ENCODE peak calls at places on chromosomes 2 and 18, in eight cellular contexts. One of them, this sample, is unnamed.

GRCh38 chr2:170006592-170007327 is 171.2 kb upstream of the MYO3B start:
- DNase-seq in WERI-Rb-1: no peak
- DNase-seq in RWPE1: no peak
- DNase-seq in tibial artery: no peak
- DNase-seq in left lung: no peak
- DNase-seq in CD4-positive, alpha-beta memory T cell: no peak
- DNase-seq in left ventricle myocardium inferior: no peak
- DNase-seq in cardiac muscle cell: no peak
- DNase-seq in this sample: no peak

GRCh38 chr2:70994445-70995226 is at the start of gene TEX261:
- DNase-seq in tibial artery: peak
- DNase-seq in left ventricle myocardium inferior: peak
- DNase-seq in RWPE1: peak
- DNase-seq in CD4-positive, alpha-beta memory T cell: peak
- DNase-seq in cardiac muscle cell: peak
- DNase-seq in left lung: peak
- DNase-seq in WERI-Rb-1: peak
- DNase-seq in this sample: peak

GRCh38 chr2:193966590-193966989 is 1690.4 kb upstream of the SLC39A10 start:
- DNase-seq in CD4-positive, alpha-beta memory T cell: no peak
- DNase-seq in cardiac muscle cell: no peak
- DNase-seq in WERI-Rb-1: no peak
- DNase-seq in tibial artery: no peak
- DNase-seq in RWPE1: peak
- DNase-seq in left lung: no peak
- DNase-seq in left ventricle myocardium inferior: no peak
- DNase-seq in this sample: peak

GRCh38 chr2:33032245-33032644 is 85.5 kb downstream of the LTBP1 start:
- DNase-seq in left lung: no peak
- DNase-seq in CD4-positive, alpha-beta memory T cell: no peak
- DNase-seq in cardiac muscle cell: no peak
- DNase-seq in WERI-Rb-1: no peak
- DNase-seq in left ventricle myocardium inferior: no peak
- DNase-seq in tibial artery: no peak
- DNase-seq in RWPE1: no peak
- DNase-seq in this sample: no peak

GRCh38 chr2:203650860-203651613 is 55.4 kb upstream of the CD28 start:
- DNase-seq in tibial artery: no peak
- DNase-seq in cardiac muscle cell: no peak
- DNase-seq in left lung: no peak
- DNase-seq in WERI-Rb-1: no peak
- DNase-seq in CD4-positive, alpha-beta memory T cell: peak
- DNase-seq in left ventricle myocardium inferior: no peak
- DNase-seq in RWPE1: peak
- DNase-seq in this sample: no peak

GRCh38 chr2:21194828-21195227 is 71.1 kb downstream of the TDRD15 start:
- DNase-seq in cardiac muscle cell: no peak
- DNase-seq in WERI-Rb-1: peak
- DNase-seq in CD4-positive, alpha-beta memory T cell: no peak
- DNase-seq in left lung: no peak
- DNase-seq in RWPE1: no peak
- DNase-seq in left ventricle myocardium inferior: no peak
- DNase-seq in tibial artery: no peak
- DNase-seq in this sample: no peak

GRCh38 chr2:17606851-17607250 is 66.4 kb downstream of the VSNL1 start:
- DNase-seq in cardiac muscle cell: no peak
- DNase-seq in tibial artery: no peak
- DNase-seq in left lung: no peak
- DNase-seq in RWPE1: no peak
- DNase-seq in left ventricle myocardium inferior: no peak
- DNase-seq in WERI-Rb-1: no peak
- DNase-seq in CD4-positive, alpha-beta memory T cell: no peak
- DNase-seq in this sample: no peak

GRCh38 chr2:25363733-25364132 is 22.0 kb upstream of the DNMT3A start:
- DNase-seq in tibial artery: no peak
- DNase-seq in left ventricle myocardium inferior: no peak
- DNase-seq in RWPE1: no peak
- DNase-seq in left lung: no peak
- DNase-seq in WERI-Rb-1: no peak
- DNase-seq in cardiac muscle cell: no peak
- DNase-seq in CD4-positive, alpha-beta memory T cell: no peak
- DNase-seq in this sample: no peak

GRCh38 chr18:63320690-63321265 is 1.2 kb upstream of the BCL2 start:
- DNase-seq in left lung: peak
- DNase-seq in cardiac muscle cell: peak
- DNase-seq in CD4-positive, alpha-beta memory T cell: no peak
- DNase-seq in left ventricle myocardium inferior: peak
- DNase-seq in tibial artery: peak
- DNase-seq in RWPE1: no peak
- DNase-seq in WERI-Rb-1: peak
- DNase-seq in this sample: no peak

GRCh38 chr18:49697757-49698595 is 115.4 kb downstream of the ACAA2 start:
- DNase-seq in WERI-Rb-1: peak
- DNase-seq in RWPE1: no peak
- DNase-seq in left lung: no peak
- DNase-seq in left ventricle myocardium inferior: peak
- DNase-seq in tibial artery: no peak
- DNase-seq in CD4-positive, alpha-beta memory T cell: no peak
- DNase-seq in cardiac muscle cell: peak
- DNase-seq in this sample: no peak

GRCh38 chr18:30889582-30890301 is 152.8 kb downstream of the DSC3 start:
- DNase-seq in left lung: no peak
- DNase-seq in left ventricle myocardium inferior: no peak
- DNase-seq in cardiac muscle cell: peak
- DNase-seq in WERI-Rb-1: peak
- DNase-seq in tibial artery: no peak
- DNase-seq in CD4-positive, alpha-beta memory T cell: no peak
- DNase-seq in RWPE1: no peak
- DNase-seq in this sample: no peak

GRCh38 chr2:98948956-98949739 is 13.1 kb upstream of the CRACDL start:
- DNase-seq in WERI-Rb-1: no peak
- DNase-seq in CD4-positive, alpha-beta memory T cell: no peak
- DNase-seq in RWPE1: no peak
- DNase-seq in cardiac muscle cell: no peak
- DNase-seq in left ventricle myocardium inferior: no peak
- DNase-seq in tibial artery: no peak
- DNase-seq in left lung: no peak
- DNase-seq in this sample: no peak

GRCh38 chr18:22684268-22684667 is 248.9 kb upstream of the RBBP8 start:
- DNase-seq in WERI-Rb-1: no peak
- DNase-seq in left ventricle myocardium inferior: no peak
- DNase-seq in left lung: no peak
- DNase-seq in cardiac muscle cell: no peak
- DNase-seq in CD4-positive, alpha-beta memory T cell: no peak
- DNase-seq in tibial artery: no peak
- DNase-seq in RWPE1: no peak
- DNase-seq in this sample: no peak

GRCh38 chr2:67055387-67056304 is 341.5 kb upstream of the ETAA1 start:
- DNase-seq in cardiac muscle cell: no peak
- DNase-seq in CD4-positive, alpha-beta memory T cell: no peak
- DNase-seq in left lung: no peak
- DNase-seq in left ventricle myocardium inferior: no peak
- DNase-seq in WERI-Rb-1: no peak
- DNase-seq in tibial artery: no peak
- DNase-seq in RWPE1: no peak
- DNase-seq in this sample: peak

GRCh38 chr2:58435246-58435645 is 194.1 kb upstream of the FANCL start:
- DNase-seq in left ventricle myocardium inferior: no peak
- DNase-seq in WERI-Rb-1: no peak
- DNase-seq in cardiac muscle cell: no peak
- DNase-seq in RWPE1: no peak
- DNase-seq in tibial artery: no peak
- DNase-seq in left lung: no peak
- DNase-seq in CD4-positive, alpha-beta memory T cell: no peak
- DNase-seq in this sample: no peak

GRCh38 chr2:11370377-11371098 is 26.1 kb upstream of the ROCK2 start:
- DNase-seq in left lung: no peak
- DNase-seq in left ventricle myocardium inferior: no peak
- DNase-seq in WERI-Rb-1: no peak
- DNase-seq in tibial artery: no peak
- DNase-seq in cardiac muscle cell: no peak
- DNase-seq in CD4-positive, alpha-beta memory T cell: no peak
- DNase-seq in RWPE1: peak
- DNase-seq in this sample: no peak

GRCh38 chr2:230875347-230876315 is 10.9 kb downstream of the ITM2C start:
- DNase-seq in WERI-Rb-1: no peak
- DNase-seq in tibial artery: peak
- DNase-seq in RWPE1: no peak
- DNase-seq in CD4-positive, alpha-beta memory T cell: no peak
- DNase-seq in left lung: no peak
- DNase-seq in cardiac muscle cell: no peak
- DNase-seq in left ventricle myocardium inferior: no peak
- DNase-seq in this sample: no peak

GRCh38 chr2:214220251-214220650 is 190.6 kb upstream of the VWC2L start:
- DNase-seq in left lung: no peak
- DNase-seq in CD4-positive, alpha-beta memory T cell: no peak
- DNase-seq in left ventricle myocardium inferior: no peak
- DNase-seq in RWPE1: no peak
- DNase-seq in WERI-Rb-1: no peak
- DNase-seq in cardiac muscle cell: no peak
- DNase-seq in tibial artery: no peak
- DNase-seq in this sample: no peak

GRCh38 chr2:132915812-132916211 is 245.8 kb upstream of the LYPD1 start:
- DNase-seq in CD4-positive, alpha-beta memory T cell: no peak
- DNase-seq in left lung: no peak
- DNase-seq in tibial artery: no peak
- DNase-seq in RWPE1: no peak
- DNase-seq in left ventricle myocardium inferior: no peak
- DNase-seq in WERI-Rb-1: no peak
- DNase-seq in cardiac muscle cell: no peak
- DNase-seq in this sample: no peak

GRCh38 chr18:27954226-27954625 is 222.7 kb downstream of the CDH2 start:
- DNase-seq in left ventricle myocardium inferior: no peak
- DNase-seq in RWPE1: no peak
- DNase-seq in cardiac muscle cell: no peak
- DNase-seq in tibial artery: no peak
- DNase-seq in WERI-Rb-1: peak
- DNase-seq in left lung: no peak
- DNase-seq in CD4-positive, alpha-beta memory T cell: no peak
- DNase-seq in this sample: peak

GRCh38 chr2:233404227-233404626 is 49.9 kb downstream of the DGKD start:
- DNase-seq in CD4-positive, alpha-beta memory T cell: peak
- DNase-seq in RWPE1: no peak
- DNase-seq in left ventricle myocardium inferior: no peak
- DNase-seq in cardiac muscle cell: peak
- DNase-seq in tibial artery: no peak
- DNase-seq in WERI-Rb-1: peak
- DNase-seq in left lung: no peak
- DNase-seq in this sample: no peak

GRCh38 chr2:100980046-100980445 is 22.0 kb upstream of the RPL31 start:
- DNase-seq in left lung: no peak
- DNase-seq in tibial artery: no peak
- DNase-seq in RWPE1: no peak
- DNase-seq in CD4-positive, alpha-beta memory T cell: no peak
- DNase-seq in WERI-Rb-1: no peak
- DNase-seq in left ventricle myocardium inferior: no peak
- DNase-seq in cardiac muscle cell: no peak
- DNase-seq in this sample: no peak

GRCh38 chr2:197109326-197109725 is 182.8 kb upstream of the PGAP1 start:
- DNase-seq in CD4-positive, alpha-beta memory T cell: no peak
- DNase-seq in RWPE1: no peak
- DNase-seq in WERI-Rb-1: no peak
- DNase-seq in left lung: no peak
- DNase-seq in cardiac muscle cell: no peak
- DNase-seq in left ventricle myocardium inferior: no peak
- DNase-seq in tibial artery: no peak
- DNase-seq in this sample: no peak

DNA sequence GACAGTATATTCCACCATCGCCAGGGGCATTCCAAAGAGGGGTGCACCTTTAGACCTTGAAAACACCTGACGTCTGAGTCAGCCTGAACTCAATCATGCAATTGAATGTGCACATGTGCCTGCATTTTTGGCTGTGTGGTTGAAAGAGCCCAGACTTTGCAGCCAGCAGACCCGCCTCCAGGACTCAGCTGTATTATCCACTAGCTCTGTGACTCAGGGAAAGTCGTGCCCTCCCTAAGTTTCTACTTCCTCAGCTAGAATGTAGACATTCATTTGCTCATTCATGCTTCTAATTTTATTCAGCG is 94.2 kb downstream of the LRRC30 start:
- DNase-seq in CD4-positive, alpha-beta memory T cell: no peak
- DNase-seq in left lung: no peak
- DNase-seq in left ventricle myocardium inferior: no peak
- DNase-seq in RWPE1: peak
- DNase-seq in WERI-Rb-1: no peak
- DNase-seq in cardiac muscle cell: no peak
- DNase-seq in tibial artery: no peak
- DNase-seq in this sample: no peak
- H3K27ac ChIP-seq in CD4-positive, alpha-beta memory T cell: no peak
- H3K27ac ChIP-seq in left lung: no peak
- H3K27ac ChIP-seq in left ventricle myocardium inferior: peak
- H3K27ac ChIP-seq in RWPE1: no peak
- H3K27ac ChIP-seq in WERI-Rb-1: no peak
- H3K27ac ChIP-seq in cardiac muscle cell: no peak
- H3K27ac ChIP-seq in tibial artery: no peak
- H3K27ac ChIP-seq in this sample: no peak

GRCh38 chr2:219444566-219445091 is 10.0 kb downstream of the SPEG start:
- DNase-seq in tibial artery: no peak
- DNase-seq in left ventricle myocardium inferior: no peak
- DNase-seq in RWPE1: no peak
- DNase-seq in CD4-positive, alpha-beta memory T cell: no peak
- DNase-seq in cardiac muscle cell: no peak
- DNase-seq in left lung: no peak
- DNase-seq in WERI-Rb-1: no peak
- DNase-seq in this sample: no peak
- H3K27ac ChIP-seq in tibial artery: peak
- H3K27ac ChIP-seq in left ventricle myocardium inferior: peak
- H3K27ac ChIP-seq in RWPE1: no peak
- H3K27ac ChIP-seq in CD4-positive, alpha-beta memory T cell: no peak
- H3K27ac ChIP-seq in cardiac muscle cell: no peak
- H3K27ac ChIP-seq in left lung: no peak
- H3K27ac ChIP-seq in WERI-Rb-1: no peak
- H3K27ac ChIP-seq in this sample: no peak

DNA sequence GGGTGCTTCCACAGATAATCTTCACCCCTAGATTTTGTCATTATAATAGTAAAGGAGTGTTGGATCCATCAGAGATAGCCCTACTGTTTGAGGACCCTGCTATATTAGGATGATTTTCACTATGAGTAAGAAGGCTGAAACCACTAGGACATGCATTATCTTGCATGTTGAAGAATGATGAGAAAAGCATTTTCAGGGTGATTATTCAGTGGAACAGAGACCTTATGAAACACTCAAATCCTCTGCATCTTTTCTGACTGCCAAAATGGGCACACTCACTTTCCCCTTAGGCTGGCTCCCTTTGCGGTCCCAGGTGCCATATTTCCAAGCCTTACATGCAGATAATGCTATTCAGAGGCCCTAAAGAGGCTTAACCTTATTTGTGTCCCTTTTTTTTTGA is 296.9 kb downstream of the RND3 start:
- DNase-seq in tibial artery: no peak
- DNase-seq in WERI-Rb-1: no peak
- DNase-seq in CD4-positive, alpha-beta memory T cell: no peak
- DNase-seq in left ventricle myocardium inferior: no peak
- DNase-seq in RWPE1: no peak
- DNase-seq in left lung: no peak
- DNase-seq in cardiac muscle cell: no peak
- DNase-seq in this sample: no peak
- H3K27ac ChIP-seq in tibial artery: no peak
- H3K27ac ChIP-seq in WERI-Rb-1: no peak
- H3K27ac ChIP-seq in CD4-positive, alpha-beta memory T cell: no peak
- H3K27ac ChIP-seq in left ventricle myocardium inferior: no peak
- H3K27ac ChIP-seq in RWPE1: peak
- H3K27ac ChIP-seq in left lung: no peak
- H3K27ac ChIP-seq in cardiac muscle cell: no peak
- H3K27ac ChIP-seq in this sample: no peak

GRCh38 chr2:201840726-201841125 is 34.4 kb downstream of the CDK15 start:
- DNase-seq in left ventricle myocardium inferior: no peak
- DNase-seq in RWPE1: no peak
- DNase-seq in WERI-Rb-1: no peak
- DNase-seq in cardiac muscle cell: no peak
- DNase-seq in left lung: no peak
- DNase-seq in CD4-positive, alpha-beta memory T cell: no peak
- DNase-seq in tibial artery: no peak
- DNase-seq in this sample: no peak
- H3K27ac ChIP-seq in left ventricle myocardium inferior: no peak
- H3K27ac ChIP-seq in RWPE1: no peak
- H3K27ac ChIP-seq in WERI-Rb-1: no peak
- H3K27ac ChIP-seq in cardiac muscle cell: no peak
- H3K27ac ChIP-seq in left lung: no peak
- H3K27ac ChIP-seq in CD4-positive, alpha-beta memory T cell: no peak
- H3K27ac ChIP-seq in tibial artery: no peak
- H3K27ac ChIP-seq in this sample: no peak

This sample was measured in AG04450.